ENCODE peak calls at places on chromosomes 3 and 15, in eight cellular contexts. I, C, M, J, T, B, K and Q are unnamed samples.

GRCh38 chr3:15499536-15499935 is 22.0 kb downstream of the COLQ start:
- DNase-seq in K (no peak), B (no peak), C (no peak), I (no peak), J (no peak), T (no peak), M (no peak), Q (no peak)

GRCh38 chr3:141498592-141499223 is 11.9 kb downstream of the RASA2 start:
- DNase-seq in T (peak), K (no peak), C (peak), M (peak), I (no peak), J (no peak), B (no peak), Q (peak)

GRCh38 chr3:47193871-47194859 is 30.3 kb upstream of the SETD2 start:
- DNase-seq in J (no peak), I (no peak), K (no peak), C (no peak), B (no peak), M (no peak), T (no peak), Q (no peak)

GRCh38 chr3:193857996-193858395 is 265.0 kb downstream of the OPA1 start:
- DNase-seq in M (no peak), C (no peak), K (no peak), J (no peak), B (peak), T (no peak), I (no peak), Q (no peak)

GRCh38 chr3:119652306-119653033 is 7.9 kb downstream of the POPDC2 start:
- DNase-seq in K (no peak), B (no peak), J (no peak), M (no peak), C (no peak), T (no peak), I (no peak), Q (no peak)

GRCh38 chr3:52364322-52364721 is 48.2 kb downstream of the DNAH1 start:
- DNase-seq in T (no peak), C (no peak), J (no peak), K (no peak), I (no peak), B (no peak), M (no peak), Q (no peak)

GRCh38 chr15:75785771-75786563 is 57.3 kb upstream of the UBE2Q2 start:
- DNase-seq in J (no peak), T (no peak), I (no peak), B (no peak), K (peak), M (no peak), C (no peak), Q (no peak)

GRCh38 chr15:32053717-32054116 is 23.4 kb downstream of the CHRNA7 start:
- DNase-seq in T (no peak), C (no peak), K (no peak), B (no peak), M (no peak), I (no peak), J (no peak), Q (no peak)

GRCh38 chr15:51866751-51867150 is 37.3 kb downstream of the TMOD3 start:
- DNase-seq in C (no peak), J (no peak), I (no peak), B (no peak), K (no peak), T (no peak), M (no peak), Q (no peak)

GRCh38 chr3:125143982-125144652 is 68.4 kb downstream of the SLC12A8 start:
- DNase-seq in J (no peak), I (no peak), K (peak), C (no peak), B (no peak), T (no peak), M (no peak), Q (no peak)

GRCh38 chr3:27993061-27993460 is 248.4 kb upstream of the CMC1 start:
- DNase-seq in I (no peak), C (no peak), T (no peak), M (no peak), B (no peak), J (no peak), K (no peak), Q (no peak)

GRCh38 chr15:69412274-69412673 is 1.9 kb upstream of the KIF23 start:
- DNase-seq in M (no peak), J (no peak), I (no peak), C (no peak), T (no peak), B (no peak), K (no peak), Q (no peak)

GRCh38 chr3:151307131-151307530 is 9.5 kb downstream of the GPR87 start:
- DNase-seq in J (no peak), M (no peak), T (no peak), C (no peak), B (no peak), I (no peak), K (no peak), Q (no peak)

GRCh38 chr15:31270767-31271166 is 55.9 kb upstream of the KLF13 start:
- DNase-seq in I (no peak), C (no peak), M (no peak), K (no peak), B (no peak), T (no peak), J (peak), Q (peak)

GRCh38 chr3:48275292-48276027 is 34.6 kb downstream of the ZNF589 start:
- DNase-seq in I (no peak), C (no peak), M (no peak), J (no peak), T (no peak), K (no peak), B (no peak), Q (no peak)

GRCh38 chr3:27923349-27924068 is 201.4 kb upstream of the EOMES start:
- DNase-seq in B (no peak), M (no peak), I (no peak), C (no peak), J (no peak), T (no peak), K (no peak), Q (no peak)

GRCh38 chr3:20846081-20846480 is 660.1 kb upstream of the SGO1 start:
- DNase-seq in T (no peak), M (no peak), B (no peak), J (no peak), I (no peak), K (no peak), C (no peak), Q (no peak)